ENCODE peak calls at places on chromosomes 5 and 9, in eight cellular contexts. One of them, this sample, is unnamed.

GRCh38 chr9:21831841-21832509 is 29.5 kb downstream of the MTAP start:
- DNase-seq in brain microvascular endothelial cell: peak
- DNase-seq in foreskin fibroblast: peak
- DNase-seq in glutamatergic neuron: no peak
- DNase-seq in endothelial cell of umbilical vein: peak
- DNase-seq in lung: no peak
- DNase-seq in left ventricle myocardium inferior: no peak
- DNase-seq in spleen: no peak
- DNase-seq in this sample: no peak

GRCh38 chr5:115024922-115025321 is 144.8 kb downstream of the TRIM36 start:
- DNase-seq in spleen: no peak
- DNase-seq in lung: no peak
- DNase-seq in foreskin fibroblast: no peak
- DNase-seq in glutamatergic neuron: no peak
- DNase-seq in left ventricle myocardium inferior: no peak
- DNase-seq in brain microvascular endothelial cell: no peak
- DNase-seq in endothelial cell of umbilical vein: no peak
- DNase-seq in this sample: no peak

GRCh38 chr9:79131876-79132377 is 439.8 kb upstream of the TLE4 start:
- DNase-seq in brain microvascular endothelial cell: no peak
- DNase-seq in glutamatergic neuron: no peak
- DNase-seq in foreskin fibroblast: no peak
- DNase-seq in left ventricle myocardium inferior: no peak
- DNase-seq in spleen: no peak
- DNase-seq in lung: no peak
- DNase-seq in endothelial cell of umbilical vein: no peak
- DNase-seq in this sample: no peak

GRCh38 chr9:23826120-23826629 is at the start of gene ELAVL2:
- DNase-seq in left ventricle myocardium inferior: peak
- DNase-seq in endothelial cell of umbilical vein: peak
- DNase-seq in spleen: peak
- DNase-seq in lung: peak
- DNase-seq in brain microvascular endothelial cell: peak
- DNase-seq in glutamatergic neuron: peak
- DNase-seq in foreskin fibroblast: peak
- DNase-seq in this sample: peak

GRCh38 chr5:134250949-134251348 is 25.1 kb upstream of the PPP2CA start:
- DNase-seq in endothelial cell of umbilical vein: no peak
- DNase-seq in left ventricle myocardium inferior: no peak
- DNase-seq in lung: no peak
- DNase-seq in brain microvascular endothelial cell: no peak
- DNase-seq in glutamatergic neuron: no peak
- DNase-seq in spleen: no peak
- DNase-seq in foreskin fibroblast: peak
- DNase-seq in this sample: no peak

GRCh38 chr9:95076696-95077052 is 240.8 kb downstream of the FANCC start:
- DNase-seq in lung: no peak
- DNase-seq in spleen: no peak
- DNase-seq in foreskin fibroblast: no peak
- DNase-seq in glutamatergic neuron: no peak
- DNase-seq in brain microvascular endothelial cell: no peak
- DNase-seq in endothelial cell of umbilical vein: no peak
- DNase-seq in left ventricle myocardium inferior: no peak
- DNase-seq in this sample: no peak

GRCh38 chr9:16421534-16421933 is 448.9 kb downstream of the BNC2 start:
- DNase-seq in glutamatergic neuron: no peak
- DNase-seq in endothelial cell of umbilical vein: no peak
- DNase-seq in brain microvascular endothelial cell: peak
- DNase-seq in foreskin fibroblast: peak
- DNase-seq in lung: no peak
- DNase-seq in spleen: no peak
- DNase-seq in left ventricle myocardium inferior: no peak
- DNase-seq in this sample: no peak

GRCh38 chr9:135811796-135812195 is 95.5 kb downstream of the CAMSAP1 start:
- DNase-seq in left ventricle myocardium inferior: no peak
- DNase-seq in brain microvascular endothelial cell: no peak
- DNase-seq in lung: no peak
- DNase-seq in glutamatergic neuron: no peak
- DNase-seq in endothelial cell of umbilical vein: no peak
- DNase-seq in spleen: no peak
- DNase-seq in foreskin fibroblast: peak
- DNase-seq in this sample: no peak

GRCh38 chr5:181060924-181061323 is 20.9 kb downstream of the BTNL9 start:
- DNase-seq in left ventricle myocardium inferior: no peak
- DNase-seq in glutamatergic neuron: no peak
- DNase-seq in spleen: no peak
- DNase-seq in endothelial cell of umbilical vein: no peak
- DNase-seq in brain microvascular endothelial cell: no peak
- DNase-seq in foreskin fibroblast: no peak
- DNase-seq in lung: no peak
- DNase-seq in this sample: no peak

GRCh38 chr5:24045034-24045433 is 537.6 kb downstream of the PRDM9 start:
- DNase-seq in glutamatergic neuron: no peak
- DNase-seq in foreskin fibroblast: no peak
- DNase-seq in lung: no peak
- DNase-seq in spleen: no peak
- DNase-seq in left ventricle myocardium inferior: no peak
- DNase-seq in endothelial cell of umbilical vein: no peak
- DNase-seq in brain microvascular endothelial cell: no peak
- DNase-seq in this sample: no peak

GRCh38 chr9:26043431-26043830 is 365.2 kb upstream of the TUSC1 start:
- DNase-seq in endothelial cell of umbilical vein: no peak
- DNase-seq in spleen: no peak
- DNase-seq in foreskin fibroblast: no peak
- DNase-seq in left ventricle myocardium inferior: no peak
- DNase-seq in lung: no peak
- DNase-seq in glutamatergic neuron: no peak
- DNase-seq in brain microvascular endothelial cell: no peak
- DNase-seq in this sample: no peak

GRCh38 chr5:66864240-66864884 is 268.2 kb downstream of the MAST4 start:
- DNase-seq in glutamatergic neuron: no peak
- DNase-seq in left ventricle myocardium inferior: no peak
- DNase-seq in brain microvascular endothelial cell: peak
- DNase-seq in foreskin fibroblast: peak
- DNase-seq in lung: no peak
- DNase-seq in endothelial cell of umbilical vein: peak
- DNase-seq in spleen: no peak
- DNase-seq in this sample: no peak

GRCh38 chr9:121685795-121686377 is 34.5 kb downstream of the DAB2IP start:
- DNase-seq in spleen: peak
- DNase-seq in lung: no peak
- DNase-seq in foreskin fibroblast: no peak
- DNase-seq in endothelial cell of umbilical vein: no peak
- DNase-seq in glutamatergic neuron: no peak
- DNase-seq in brain microvascular endothelial cell: no peak
- DNase-seq in left ventricle myocardium inferior: no peak
- DNase-seq in this sample: no peak

GRCh38 chr5:154176191-154176590 is 14.3 kb upstream of the GALNT10 start:
- DNase-seq in foreskin fibroblast: peak
- DNase-seq in endothelial cell of umbilical vein: peak
- DNase-seq in glutamatergic neuron: no peak
- DNase-seq in brain microvascular endothelial cell: peak
- DNase-seq in spleen: no peak
- DNase-seq in lung: no peak
- DNase-seq in left ventricle myocardium inferior: no peak
- DNase-seq in this sample: no peak

GRCh38 chr5:133293953-133294352 is 242.1 kb downstream of the HSPA4 start:
- DNase-seq in foreskin fibroblast: no peak
- DNase-seq in brain microvascular endothelial cell: no peak
- DNase-seq in lung: no peak
- DNase-seq in spleen: no peak
- DNase-seq in endothelial cell of umbilical vein: no peak
- DNase-seq in glutamatergic neuron: no peak
- DNase-seq in left ventricle myocardium inferior: no peak
- DNase-seq in this sample: no peak

GRCh38 chr5:135921388-135921787 is 25.7 kb upstream of the IL9 start:
- DNase-seq in endothelial cell of umbilical vein: no peak
- DNase-seq in foreskin fibroblast: peak
- DNase-seq in spleen: no peak
- DNase-seq in left ventricle myocardium inferior: no peak
- DNase-seq in glutamatergic neuron: no peak
- DNase-seq in brain microvascular endothelial cell: no peak
- DNase-seq in lung: no peak
- DNase-seq in this sample: no peak

GRCh38 chr5:27815061-27815460 is 776.7 kb upstream of the CDH9 start:
- DNase-seq in spleen: no peak
- DNase-seq in glutamatergic neuron: no peak
- DNase-seq in lung: no peak
- DNase-seq in brain microvascular endothelial cell: no peak
- DNase-seq in foreskin fibroblast: no peak
- DNase-seq in left ventricle myocardium inferior: no peak
- DNase-seq in endothelial cell of umbilical vein: no peak
- DNase-seq in this sample: no peak

GRCh38 chr5:173880306-173880985 is 7.7 kb upstream of the CPEB4 start:
- DNase-seq in lung: no peak
- DNase-seq in endothelial cell of umbilical vein: no peak
- DNase-seq in left ventricle myocardium inferior: no peak
- DNase-seq in brain microvascular endothelial cell: peak
- DNase-seq in spleen: no peak
- DNase-seq in glutamatergic neuron: no peak
- DNase-seq in foreskin fibroblast: peak
- DNase-seq in this sample: no peak

GRCh38 chr5:15354011-15354410 is 146.0 kb upstream of the FBXL7 start:
- DNase-seq in lung: no peak
- DNase-seq in foreskin fibroblast: peak
- DNase-seq in spleen: no peak
- DNase-seq in glutamatergic neuron: no peak
- DNase-seq in brain microvascular endothelial cell: no peak
- DNase-seq in endothelial cell of umbilical vein: no peak
- DNase-seq in left ventricle myocardium inferior: no peak
- DNase-seq in this sample: no peak

GRCh38 chr5:103927739-103928138 is 365.1 kb upstream of the NUDT12 start:
- DNase-seq in glutamatergic neuron: no peak
- DNase-seq in lung: no peak
- DNase-seq in left ventricle myocardium inferior: no peak
- DNase-seq in endothelial cell of umbilical vein: no peak
- DNase-seq in brain microvascular endothelial cell: no peak
- DNase-seq in spleen: no peak
- DNase-seq in foreskin fibroblast: no peak
- DNase-seq in this sample: no peak
- TF ChIP-seq CTCF in glutamatergic neuron: no peak
- TF ChIP-seq CTCF in lung: no peak
- TF ChIP-seq CTCF in left ventricle myocardium inferior: no peak
- TF ChIP-seq CTCF in endothelial cell of umbilical vein: no peak
- TF ChIP-seq CTCF in brain microvascular endothelial cell: no peak
- TF ChIP-seq CTCF in spleen: no peak
- TF ChIP-seq CTCF in foreskin fibroblast: no peak
- TF ChIP-seq CTCF in this sample: no peak

GRCh38 chr9:34862043-34862442 is 96.0 kb upstream of the PHF24 start:
- DNase-seq in glutamatergic neuron: no peak
- DNase-seq in lung: no peak
- DNase-seq in foreskin fibroblast: no peak
- DNase-seq in brain microvascular endothelial cell: no peak
- DNase-seq in endothelial cell of umbilical vein: no peak
- DNase-seq in spleen: no peak
- DNase-seq in left ventricle myocardium inferior: no peak
- DNase-seq in this sample: no peak

GRCh38 chr9:34869390-34869789 is 88.7 kb upstream of the PHF24 start:
- DNase-seq in lung: no peak
- DNase-seq in brain microvascular endothelial cell: peak
- DNase-seq in glutamatergic neuron: no peak
- DNase-seq in foreskin fibroblast: peak
- DNase-seq in spleen: no peak
- DNase-seq in endothelial cell of umbilical vein: peak
- DNase-seq in left ventricle myocardium inferior: no peak
- DNase-seq in this sample: no peak

GRCh38 chr9:34866614-34867013 is 91.5 kb upstream of the PHF24 start:
- DNase-seq in foreskin fibroblast: no peak
- DNase-seq in brain microvascular endothelial cell: no peak
- DNase-seq in left ventricle myocardium inferior: no peak
- DNase-seq in lung: no peak
- DNase-seq in endothelial cell of umbilical vein: no peak
- DNase-seq in spleen: no peak
- DNase-seq in glutamatergic neuron: no peak
- DNase-seq in this sample: no peak

GRCh38 chr9:34863426-34863825 is 94.7 kb upstream of the PHF24 start:
- DNase-seq in foreskin fibroblast: no peak
- DNase-seq in left ventricle myocardium inferior: no peak
- DNase-seq in glutamatergic neuron: no peak
- DNase-seq in brain microvascular endothelial cell: no peak
- DNase-seq in lung: no peak
- DNase-seq in endothelial cell of umbilical vein: no peak
- DNase-seq in spleen: no peak
- DNase-seq in this sample: no peak
- TF ChIP-seq CTCF in foreskin fibroblast: no peak
- TF ChIP-seq CTCF in left ventricle myocardium inferior: no peak
- TF ChIP-seq CTCF in glutamatergic neuron: no peak
- TF ChIP-seq CTCF in brain microvascular endothelial cell: no peak
- TF ChIP-seq CTCF in lung: no peak
- TF ChIP-seq CTCF in endothelial cell of umbilical vein: no peak
- TF ChIP-seq CTCF in spleen: no peak
- TF ChIP-seq CTCF in this sample: no peak

DNA sequence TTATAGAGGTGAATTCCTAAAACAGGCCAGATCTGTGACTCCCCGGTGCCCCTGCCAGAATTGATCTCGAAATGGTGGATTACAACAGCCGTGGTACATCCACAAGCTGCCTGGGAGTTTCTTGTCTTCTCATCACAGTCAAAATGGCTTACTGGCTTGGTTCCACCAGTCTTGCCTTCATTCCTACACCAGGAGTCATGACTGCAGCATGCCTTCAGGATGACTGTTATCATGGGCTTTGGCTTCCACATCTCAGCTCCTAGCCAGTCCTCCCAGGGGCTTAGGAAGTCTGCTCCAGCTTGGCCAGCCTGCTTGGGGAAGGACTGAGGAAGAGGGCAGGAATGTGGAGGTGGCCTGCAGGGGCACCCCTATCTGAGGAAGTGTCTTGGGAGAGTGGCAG is 132.9 kb upstream of the NR3C1 start:
- DNase-seq in brain microvascular endothelial cell: peak
- DNase-seq in endothelial cell of umbilical vein: peak
- DNase-seq in spleen: no peak
- DNase-seq in foreskin fibroblast: peak
- DNase-seq in glutamatergic neuron: no peak
- DNase-seq in left ventricle myocardium inferior: no peak
- DNase-seq in lung: peak
- DNase-seq in this sample: no peak
- TF ChIP-seq CTCF in brain microvascular endothelial cell: no peak
- TF ChIP-seq CTCF in endothelial cell of umbilical vein: no peak
- TF ChIP-seq CTCF in spleen: no peak
- TF ChIP-seq CTCF in foreskin fibroblast: no peak
- TF ChIP-seq CTCF in glutamatergic neuron: no peak
- TF ChIP-seq CTCF in left ventricle myocardium inferior: no peak
- TF ChIP-seq CTCF in lung: no peak
- TF ChIP-seq CTCF in this sample: no peak

DNA sequence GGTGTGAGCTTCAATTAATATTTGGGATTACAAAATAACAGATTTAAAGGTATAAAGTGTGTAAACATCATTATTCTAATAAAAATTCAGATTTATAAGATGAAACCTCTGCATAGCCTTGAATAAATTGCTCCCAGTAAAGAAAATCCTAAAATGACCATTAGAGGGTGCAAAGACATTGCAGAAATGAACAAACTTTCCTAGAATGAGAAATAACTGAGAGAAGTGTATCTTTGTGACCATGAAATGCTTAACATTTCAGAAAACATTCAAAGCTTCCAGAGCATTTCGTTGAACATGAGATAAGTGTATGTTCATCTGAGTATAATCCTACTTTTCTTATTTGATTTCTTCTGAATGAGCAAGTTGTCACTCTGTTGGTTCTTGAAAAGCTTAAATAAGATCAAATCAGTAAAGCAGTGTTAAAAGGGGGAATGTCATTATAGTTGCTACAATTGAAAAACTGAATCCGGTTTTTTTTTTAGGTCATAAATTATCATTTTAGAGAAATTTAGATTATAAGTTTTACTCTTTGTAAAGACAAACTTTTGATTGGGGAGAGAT is 24.7 kb upstream of the NUDT12 start:
- DNase-seq in left ventricle myocardium inferior: no peak
- DNase-seq in spleen: no peak
- DNase-seq in glutamatergic neuron: no peak
- DNase-seq in lung: no peak
- DNase-seq in endothelial cell of umbilical vein: peak
- DNase-seq in foreskin fibroblast: peak
- DNase-seq in brain microvascular endothelial cell: no peak
- DNase-seq in this sample: no peak
- TF ChIP-seq CTCF in left ventricle myocardium inferior: peak
- TF ChIP-seq CTCF in spleen: no peak
- TF ChIP-seq CTCF in glutamatergic neuron: peak
- TF ChIP-seq CTCF in lung: no peak
- TF ChIP-seq CTCF in endothelial cell of umbilical vein: peak
- TF ChIP-seq CTCF in foreskin fibroblast: peak
- TF ChIP-seq CTCF in brain microvascular endothelial cell: peak
- TF ChIP-seq CTCF in this sample: peak

This sample was measured in type B pancreatic cell.